ENCODE peak calls at places on chromosomes 12 and 14, in five cellular contexts. G, X, P, F and Y are unnamed samples.

GRCh38 chr12:3171195-3171591 is 94.0 kb downstream of the TSPAN9 start:
- DNase-seq in F (no peak), P (no peak), G (no peak), X (no peak), Y (no peak)

GRCh38 chr12:107571492-107571891 is 114.1 kb upstream of the PWP1 start:
- DNase-seq in P (no peak), X (no peak), G (no peak), F (no peak), Y (no peak)

GRCh38 chr12:76883826-76884225 is 5.0 kb upstream of the CSRP2 start:
- DNase-seq in F (no peak), G (no peak), P (no peak), X (no peak), Y (no peak)

GRCh38 chr12:129119537-129119936 is 266.3 kb downstream of the GLT1D1 start:
- DNase-seq in G (no peak), P (no peak), F (no peak), X (no peak), Y (no peak)

GRCh38 chr12:12365931-12366431 is 9.1 kb downstream of the BORCS5 start:
- DNase-seq in F (no peak), G (no peak), X (no peak), P (no peak), Y (no peak)

GRCh38 chr14:24928501-24928900 is 121.4 kb downstream of the STXBP6 start:
- DNase-seq in P (no peak), G (no peak), X (no peak), F (no peak), Y (no peak)

GRCh38 chr12:17192721-17193120 is 586.8 kb upstream of the LMO3 start:
- DNase-seq in F (no peak), G (no peak), P (no peak), X (no peak), Y (no peak)

GRCh38 chr12:65565601-65566560 is 258.4 kb upstream of the HMGA2 start:
- DNase-seq in X (no peak), P (no peak), F (peak; percentile 96), G (no peak), Y (no peak)

GRCh38 chr12:77914089-77914488 is 83.4 kb downstream of the NAV3 start:
- DNase-seq in P (no peak), G (no peak), X (peak; percentile 10), F (no peak), Y (no peak)

GRCh38 chr14:91858536-91859275 is 8.6 kb downstream of the TC2N start:
- DNase-seq in P (no peak), F (no peak), X (no peak), G (no peak), Y (peak; percentile 34)

GRCh38 chr12:69007166-69007857 is 74.3 kb upstream of the CPM start:
- DNase-seq in P (peak; percentile 29), F (peak; percentile 88), X (peak; percentile 47), G (no peak), Y (no peak)

GRCh38 chr14:91899777-91900176 is 32.4 kb upstream of the TC2N start:
- DNase-seq in F (no peak), P (no peak), X (no peak), G (no peak), Y (no peak)

GRCh38 chr12:15627995-15628945 is 160.9 kb downstream of the EPS8 start:
- DNase-seq in P (no peak), F (no peak), X (no peak), G (no peak), Y (no peak)

GRCh38 chr12:69514845-69515244 is 44.7 kb downstream of the FRS2 start:
- DNase-seq in G (no peak), P (no peak), F (no peak), X (no peak), Y (no peak)

GRCh38 chr12:26402648-26403047 is 207.3 kb downstream of the SSPN start:
- DNase-seq in F (no peak), G (no peak), X (peak; percentile 8), P (peak; percentile 65), Y (peak; percentile 47)

GRCh38 chr12:6745751-6746525 is 7.0 kb downstream of the MLF2 start:
- DNase-seq in P (no peak), G (peak; percentile 60), F (no peak), X (peak; percentile 73), Y (no peak)

GRCh38 chr14:75493580-75494130 is 28.6 kb upstream of the BATF start:
- DNase-seq in G (no peak), X (no peak), P (no peak), F (no peak), Y (no peak)

GRCh38 chr14:88225721-88226120 is 97.3 kb downstream of the KCNK10 start:
- DNase-seq in P (no peak), G (no peak), F (no peak), X (no peak), Y (no peak)

GRCh38 chr12:28097221-28097620 is 93.0 kb upstream of the CCDC91 start:
- DNase-seq in P (no peak), X (no peak), F (no peak), G (no peak), Y (no peak)

GRCh38 chr12:55724226-55724939 is 4.2 kb downstream of the RDH5 start:
- DNase-seq in F (no peak), P (peak; percentile 76), X (peak; percentile 78), G (peak; percentile 77), Y (peak; percentile 76)

GRCh38 chr12:57632369-57632897 is 568 bp downstream of the B4GALNT1 start:
- DNase-seq in F (no peak), X (no peak), G (no peak), P (no peak), Y (peak; percentile 42)

GRCh38 chr14:100246809-100247428 is 8.0 kb downstream of the YY1 start:
- DNase-seq in P (no peak), G (no peak), X (peak; percentile 53), F (no peak), Y (no peak)

GRCh38 chr14:91573894-91574837 is 64.1 kb upstream of the PPP4R3A start:
- DNase-seq in X (no peak), G (peak; percentile 72), P (peak; percentile 62), F (no peak), Y (peak; percentile 67)

GRCh38 chr14:29717906-29718305 is 209.7 kb downstream of the PRKD1 start:
- DNase-seq in P (no peak), G (no peak), X (no peak), F (no peak), Y (no peak)
- H3K9me3 ChIP-seq in P (no peaks in the 10 kb centered on the region), G (no peaks in the 10 kb centered on the region), X (no peaks in the 10 kb centered on the region), F (no peaks in the 10 kb centered on the region), Y (no peaks in the 10 kb centered on the region)

GRCh38 chr14:105117710-105118385 is 50.7 kb downstream of the JAG2 start:
- DNase-seq in X (no peak), G (no peak), P (no peak), F (no peak), Y (no peak)

GRCh38 chr14:105120056-105120455 is 48.5 kb downstream of the JAG2 start:
- DNase-seq in F (no peak), P (no peak), X (no peak), G (no peak), Y (no peak)

GRCh38 chr14:105118646-105119409 is 49.7 kb downstream of the JAG2 start:
- DNase-seq in G (peak; percentile 67), P (no peak), X (no peak), F (no peak), Y (peak; percentile 22)

GRCh38 chr14:105117257-105117646 is 51.3 kb downstream of the JAG2 start:
- DNase-seq in F (no peak), G (no peak), P (no peak), X (no peak), Y (no peak)

DNA sequence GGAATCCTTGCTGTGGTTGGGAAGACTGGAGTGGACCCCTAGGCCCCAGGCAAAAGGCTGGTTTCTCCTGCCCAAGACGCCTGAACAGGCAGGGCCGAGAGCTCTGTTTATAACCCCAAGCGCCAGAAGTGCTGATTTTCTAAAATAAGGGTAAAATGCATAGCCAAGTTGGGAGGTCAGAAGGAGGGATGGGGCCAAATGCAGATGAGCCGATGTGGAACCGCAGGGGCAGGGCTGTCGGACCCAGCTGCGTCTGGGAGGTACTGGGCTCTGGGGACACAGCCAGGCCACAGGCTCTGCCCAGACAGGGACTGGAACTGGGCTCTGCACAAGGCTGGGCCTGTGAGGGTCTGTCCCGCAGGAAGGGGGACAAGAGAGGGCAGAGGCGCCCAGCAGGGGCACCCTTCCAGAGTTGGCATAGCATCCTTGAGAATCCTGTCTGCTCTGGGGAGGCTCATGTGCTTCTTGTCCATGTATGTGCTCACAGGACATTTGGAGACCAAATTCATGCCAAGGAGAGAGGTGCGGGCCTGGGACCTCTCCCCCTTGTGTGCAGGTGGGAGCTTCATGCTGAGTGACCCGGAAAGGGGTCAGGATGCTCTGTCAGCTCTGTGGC is 49.1 kb downstream of the JAG2 start:
- DNase-seq in X (no peak), F (no peak), G (no peak), P (no peak), Y (no peak)
- TF ChIP-seq CTCF in X (no peak), F (no peak), G (no peak), P (no peak), Y (no peak)

GRCh38 chr12:103105971-103106597 is 148.6 kb downstream of the ASCL1 start:
- DNase-seq in X (no peak), P (no peak), F (no peak), G (no peak), Y (no peak)
- H3K9me3 ChIP-seq in X (no peaks in the 10 kb centered on the region), P (no peaks in the 10 kb centered on the region), F (peaks cover 10% of the 10 kb centered on the region), G (no peaks in the 10 kb centered on the region), Y (no peaks in the 10 kb centered on the region)

GRCh38 chr12:132443091-132443490 is 46.9 kb upstream of the FBRSL1 start:
- DNase-seq in G (no peak), X (no peak), P (no peak), F (no peak), Y (no peak)
- TF ChIP-seq CTCF in G (no peak), X (no peak), P (no peak), F (no peak), Y (no peak)

GRCh38 chr14:106843951-106844483 is 1317.6 kb downstream of the TMEM121 start:
- DNase-seq in F (no peak), X (peak; percentile 63), P (peak; percentile 75), G (peak; percentile 65), Y (peak; percentile 32)

GRCh38 chr14:106848330-106849121 is 1322.1 kb downstream of the TMEM121 start:
- DNase-seq in F (no peak), G (no peak), P (no peak), X (peak; percentile 90), Y (peak; percentile 28)

GRCh38 chr14:106844608-106845285 is 1318.4 kb downstream of the TMEM121 start:
- DNase-seq in X (peak; percentile 82), G (peak; percentile 89), P (peak; percentile 64), F (no peak), Y (peak; percentile 55)

GRCh38 chr14:106845286-106846087 is 1319.1 kb downstream of the TMEM121 start:
- DNase-seq in F (no peak), G (peak; percentile 79), P (peak; percentile 87), X (peak; percentile 90), Y (peak; percentile 73)

DNA sequence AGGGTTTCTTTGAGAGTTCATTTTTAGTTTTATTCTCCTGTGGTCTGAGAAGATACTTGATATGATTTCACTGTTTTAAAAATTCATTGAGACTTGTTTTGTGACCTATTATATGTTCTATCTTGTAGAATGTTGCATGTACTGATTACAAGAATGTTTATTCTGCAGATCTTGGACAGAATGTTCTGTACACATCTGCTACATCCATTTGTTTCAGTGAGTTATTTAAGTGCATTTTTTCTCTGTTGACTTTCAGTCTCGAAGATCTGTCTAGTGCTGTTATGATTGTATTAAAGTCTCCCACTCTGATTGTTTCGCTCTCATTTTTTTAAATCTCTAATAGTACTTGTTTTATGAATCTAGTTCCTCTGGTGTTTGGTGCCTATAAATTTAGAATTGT is 1319.8 kb downstream of the TMEM121 start:
- DNase-seq in P (no peak), X (peak; percentile 28), G (no peak), F (no peak), Y (no peak)
- H3K9me3 ChIP-seq in P (no peaks in the 10 kb centered on the region), X (no peaks in the 10 kb centered on the region), G (no peaks in the 10 kb centered on the region), F (peaks cover 53% of the 10 kb centered on the region), Y (no peaks in the 10 kb centered on the region)

GRCh38 chr14:57526942-57527341 is 33.3 kb upstream of the CCDC198 start:
- DNase-seq in F (no peak), P (no peak), G (no peak), X (peak; percentile 19), Y (no peak)
- TF ChIP-seq CTCF in F (no peak), P (no peak), G (no peak), X (peak; percentile 63), Y (peak; percentile 16)